ENCODE peak calls at places on chromosomes 6 and 20, in ten cellular contexts. B is NCI-H1417; Z is AG20443; R is NCI-H2081 treated with DMSO at 0.1 percent for 48 hours; I is effector memory CD8-positive, alpha-beta T cell; X is NCI-H446; K is HuH-7.5; M is M059J; O is NCI-H1092; U is activated T-cell treated with anti-CD3 and anti-CD28 coated beads for 24 hours. D is an unnamed sample.

GRCh38 chr6:131982740-131983259 is 31.6 kb upstream of the CCN2 start:
- DNase-seq in B (no peak), Z (peak; percentile 72), R (no peak), I (no peak), X (no peak), K (no peak), M (peak; percentile 90), O (no peak), U (no peak), D (no peak)

GRCh38 chr20:63657260-63657936 is 714 bp upstream of the RTEL1 start:
- DNase-seq in B (no peak), Z (peak; percentile 43), R (no peak), I (no peak), X (no peak), K (peak; percentile 70), M (no peak), O (no peak), U (no peak), D (no peak)

GRCh38 chr20:35307666-35308653 is 15.7 kb upstream of the FAM83C start:
- DNase-seq in B (no peak), Z (peak; percentile 77), R (peak; percentile 35), I (no peak), X (peak; percentile 94), K (no peak), M (peak; percentile 99), O (no peak), U (no peak), D (no peak)

GRCh38 chr6:168647271-168647670 is 206.3 kb downstream of the SMOC2 start:
- DNase-seq in B (no peak), Z (no peak), R (no peak), I (no peak), X (no peak), K (no peak), M (no peak), O (no peak), U (no peak), D (no peak)

GRCh38 chr6:168192195-168192900 is 113.3 kb upstream of the FRMD1 start:
- DNase-seq in B (peak; percentile 96), Z (no peak), R (peak; percentile 11), I (no peak), X (no peak), K (no peak), M (no peak), O (peak; percentile 66), U (no peak), D (no peak)

GRCh38 chr6:160132776-160133338 is 11.2 kb downstream of the SLC22A1 start:
- DNase-seq in B (no peak), Z (peak; percentile 64), R (no peak), I (no peak), X (no peak), K (no peak), M (peak; percentile 31), O (no peak), U (no peak), D (no peak)

GRCh38 chr6:114033606-114034005 is 62.7 kb upstream of the HDAC2 start:
- DNase-seq in B (no peak), Z (no peak), R (no peak), I (no peak), X (no peak), K (no peak), M (no peak), O (no peak), U (no peak), D (no peak)

GRCh38 chr6:135488023-135488422 is 9.5 kb downstream of the AHI1 start:
- DNase-seq in B (no peak), Z (peak; percentile 57), R (no peak), I (no peak), X (no peak), K (no peak), M (peak; percentile 81), O (no peak), U (no peak), D (no peak)

GRCh38 chr20:56826306-56826970 is 197.3 kb downstream of the TFAP2C start:
- DNase-seq in B (no peak), Z (peak; percentile 87), R (no peak), I (no peak), X (no peak), K (no peak), M (no peak), O (no peak), U (no peak), D (no peak)

GRCh38 chr20:8798505-8798904 is 270.4 kb upstream of the PLCB4 start:
- DNase-seq in B (peak; percentile 10), Z (peak; percentile 34), R (no peak), I (no peak), X (no peak), K (no peak), M (no peak), O (no peak), U (no peak), D (peak; percentile 3)

GRCh38 chr6:158474961-158475343 is 84.9 kb upstream of the TMEM181 start:
- DNase-seq in B (peak; percentile 98), Z (peak; percentile 33), R (peak; percentile 39), I (no peak), X (no peak), K (no peak), M (peak; percentile 41), O (peak; percentile 72), U (no peak), D (no peak)

GRCh38 chr6:93351222-93351621 is 68.1 kb downstream of the EPHA7 start:
- DNase-seq in B (no peak), Z (no peak), R (no peak), I (no peak), X (no peak), K (no peak), M (no peak), O (no peak), U (no peak), D (no peak)

GRCh38 chr6:158047120-158047518 is 65.5 kb downstream of the SYNJ2 start:
- DNase-seq in B (no peak), Z (peak; percentile 40), R (no peak), I (peak; percentile 17), X (no peak), K (no peak), M (peak; percentile 71), O (no peak), U (peak; percentile 64), D (no peak)

GRCh38 chr20:16914277-16914676 is 166.1 kb downstream of the OTOR start:
- DNase-seq in B (no peak), Z (no peak), R (no peak), I (no peak), X (no peak), K (no peak), M (no peak), O (no peak), U (no peak), D (no peak)

GRCh38 chr6:35034411-35035171 is 106.5 kb downstream of the TCP11 start:
- DNase-seq in B (peak; percentile 35), Z (peak; percentile 42), R (no peak), I (no peak), X (no peak), K (no peak), M (no peak), O (no peak), U (no peak), D (no peak)

GRCh38 chr6:85111481-85112001 is 338.3 kb upstream of the NT5E start:
- DNase-seq in B (peak; percentile 61), Z (no peak), R (no peak), I (no peak), X (no peak), K (no peak), M (peak; percentile 40), O (no peak), U (no peak), D (no peak)

GRCh38 chr6:108584323-108584722 is 23.6 kb downstream of the FOXO3 start:
- DNase-seq in B (no peak), Z (no peak), R (no peak), I (no peak), X (no peak), K (no peak), M (no peak), O (no peak), U (no peak), D (no peak)

GRCh38 chr6:116059713-116060571 is 749 bp downstream of the FRK start:
- DNase-seq in B (peak; percentile 10), Z (peak; percentile 9), R (no peak), I (no peak), X (no peak), K (no peak), M (peak; percentile 47), O (no peak), U (no peak), D (peak; percentile 55)

GRCh38 chr20:57403216-57403615 is 12.0 kb downstream of the RBM38 start:
- DNase-seq in B (no peak), Z (no peak), R (no peak), I (no peak), X (no peak), K (no peak), M (no peak), O (no peak), U (no peak), D (no peak)

GRCh38 chr6:4372866-4373265 is 237.5 kb upstream of the ECI2 start:
- DNase-seq in B (no peak), Z (no peak), R (no peak), I (no peak), X (no peak), K (no peak), M (peak; percentile 95), O (no peak), U (no peak), D (no peak)

GRCh38 chr6:3592371-3592941 is 135.6 kb upstream of the SLC22A23 start:
- DNase-seq in B (no peak), Z (peak; percentile 78), R (no peak), I (no peak), X (no peak), K (peak; percentile 16), M (peak; percentile 94), O (no peak), U (no peak), D (no peak)

GRCh38 chr6:162379762-162380409 is 347.7 kb downstream of the PRKN start:
- DNase-seq in B (no peak), Z (no peak), R (no peak), I (no peak), X (no peak), K (no peak), M (no peak), O (no peak), U (no peak), D (no peak)

GRCh38 chr20:13648872-13649271 is 10.1 kb upstream of the TASP1 start:
- DNase-seq in B (no peak), Z (no peak), R (no peak), I (no peak), X (no peak), K (no peak), M (no peak), O (no peak), U (no peak), D (no peak)

GRCh38 chr6:34570066-34570833 is 14.1 kb upstream of the SPDEF start:
- DNase-seq in B (no peak), Z (no peak), R (no peak), I (no peak), X (no peak), K (no peak), M (no peak), O (no peak), U (no peak), D (no peak)

GRCh38 chr6:98037571-98037970 is 754.6 kb upstream of the MMS22L start:
- DNase-seq in B (no peak), Z (no peak), R (no peak), I (no peak), X (no peak), K (no peak), M (no peak), O (no peak), U (no peak), D (no peak)

D was measured in Kasumi-1.